ENCODE peak calls at places on chromosomes 16 and 17, in six cellular contexts. Y is IMR-90, G is mesenchymal stem cell, A is trophoblast cell, E is neuronal stem cell, N is H1. C is an unnamed sample. For H3K4me1, the result is how much of the 10 kb centered on the place peaks cover.

GRCh38 chr16:89822188-89823086 is 5.8 kb upstream of the SPIRE2 start:
- DNase-seq in Y (no peak), G (no peak), A (peak), E (no peak), N (no peak), C (no peak)

GRCh38 chr16:27046958-27047357 is 19.8 kb upstream of the C16orf82 start:
- DNase-seq in Y (no peak), G (no peak), A (no peak), E (no peak), N (no peak), C (no peak)

GRCh38 chr16:69019811-69020210 is 85.6 kb upstream of the HAS3 start:
- DNase-seq in Y (no peak), G (no peak), A (no peak), E (no peak), N (no peak), C (no peak)

GRCh38 chr17:65518256-65518655 is 43.2 kb downstream of the AXIN2 start:
- DNase-seq in Y (peak), G (no peak), A (no peak), E (no peak), N (no peak), C (no peak)

GRCh38 chr16:78183437-78183836 is 84.0 kb downstream of the WWOX start:
- DNase-seq in Y (no peak), G (no peak), A (no peak), E (no peak), N (no peak), C (no peak)

GRCh38 chr16:154223-155030 is 2.0 kb downstream of the HBZ start:
- DNase-seq in Y (peak), G (peak), A (no peak), E (peak), N (no peak), C (peak)

GRCh38 chr16:57115504-57116182 is 23.3 kb downstream of the CPNE2 start:
- DNase-seq in Y (peak), G (no peak), A (no peak), E (peak), N (no peak), C (no peak)

GRCh38 chr17:40316571-40317344 is 7.8 kb downstream of the RARA start:
- DNase-seq in Y (peak), G (peak), A (peak), E (no peak), N (no peak), C (peak)

GRCh38 chr16:27685802-27686201 is 135.9 kb downstream of the KATNIP start:
- DNase-seq in Y (peak), G (peak), A (no peak), E (no peak), N (no peak), C (no peak)

GRCh38 chr17:17943281-17943984 is 28.8 kb downstream of the TOM1L2 start:
- DNase-seq in Y (no peak), G (no peak), A (peak), E (no peak), N (no peak), C (no peak)

GRCh38 chr16:3971261-3971660 is 90.7 kb upstream of the CREBBP start:
- DNase-seq in Y (peak), G (peak), A (peak), E (no peak), N (no peak), C (no peak)

GRCh38 chr16:58475220-58475619 is 24.7 kb upstream of the NDRG4 start:
- DNase-seq in Y (no peak), G (no peak), A (no peak), E (no peak), N (no peak), C (no peak)

GRCh38 chr16:88297178-88297720 is 85.5 kb upstream of the ZNF469 start:
- DNase-seq in Y (no peak), G (no peak), A (no peak), E (no peak), N (no peak), C (no peak)

GRCh38 chr17:74862108-74862901 is 2.6 kb upstream of the GRIN2C start:
- DNase-seq in Y (peak), G (peak), A (peak), E (peak), N (no peak), C (peak)

GRCh38 chr17:19331134-19331533 is 31.4 kb downstream of the B9D1 start:
- DNase-seq in Y (peak), G (peak), A (peak), E (no peak), N (no peak), C (no peak)

GRCh38 chr16:62225675-62226074 is 189.4 kb upstream of the CDH8 start:
- DNase-seq in Y (no peak), G (peak), A (peak), E (peak), N (peak), C (peak)

GRCh38 chr17:58357312-58358297 is 5.6 kb upstream of the SUPT4H1 start:
- DNase-seq in Y (no peak), G (no peak), A (no peak), E (no peak), N (no peak), C (no peak)

GRCh38 chr17:46976626-46977270 is 2.3 kb downstream of the RPRML start:
- DNase-seq in Y (no peak), G (no peak), A (peak), E (no peak), N (no peak), C (peak)

GRCh38 chr16:88811850-88812736 is at the start of gene APRT:
- DNase-seq in Y (peak), G (peak), A (peak), E (peak), N (peak), C (peak)

GRCh38 chr17:74270333-74270732 is 3.7 kb upstream of the DNAI2 start:
- DNase-seq in Y (no peak), G (no peak), A (no peak), E (no peak), N (no peak), C (no peak)

GRCh38 chr17:41037853-41038350 is 3.2 kb upstream of the KRTAP1-3 start:
- DNase-seq in Y (no peak), G (no peak), A (no peak), E (no peak), N (no peak), C (no peak)

GRCh38 chr17:47744168-47745036 is 11.4 kb downstream of the TBX21 start:
- DNase-seq in Y (no peak), G (no peak), A (no peak), E (no peak), N (no peak), C (no peak)

GRCh38 chr16:11181889-11182279 is 74.1 kb downstream of the SOCS1 start:
- DNase-seq in Y (peak), G (no peak), A (peak), E (no peak), N (no peak), C (no peak)

GRCh38 chr17:42405963-42406495 is 17.0 kb downstream of the CAVIN1 start:
- DNase-seq in Y (peak), G (peak), A (peak), E (no peak), N (no peak), C (peak)

GRCh38 chr17:17902877-17903276 is 66.1 kb upstream of the SREBF1 start:
- DNase-seq in Y (no peak), G (peak), A (no peak), E (no peak), N (no peak), C (no peak)

GRCh38 chr17:44909681-44910144 is 5.6 kb downstream of the GFAP start:
- DNase-seq in Y (peak), G (peak), A (no peak), E (no peak), N (no peak), C (no peak)

GRCh38 chr17:43398724-43399595 is at the start of gene ARL4D:
- DNase-seq in Y (peak), G (peak), A (peak), E (peak), N (no peak), C (peak)

GRCh38 chr17:12625092-12625491 is 40.6 kb upstream of the MYOCD start:
- DNase-seq in Y (no peak), G (no peak), A (no peak), E (no peak), N (no peak), C (peak)
- H3K14ac ChIP-seq in Y (peak), G (no peak), A (peak), E (no peak), N (no peak), C (no peak)

GRCh38 chr17:68812876-68813584 is 142.2 kb downstream of the ABCA8 start:
- DNase-seq in Y (no peak), G (peak), A (no peak), E (no peak), N (no peak), C (no peak)
- H3K4me1 ChIP-seq in Y (under half), G (under half), A (under half), E (under half), N (under half), C (under half)

GRCh38 chr17:36840796-36841195 is 96.5 kb upstream of the LHX1 start:
- DNase-seq in Y (no peak), G (no peak), A (no peak), E (no peak), N (no peak), C (no peak)
- H3K14ac ChIP-seq in Y (no peak), G (no peak), A (no peak), E (no peak), N (no peak), C (no peak)

GRCh38 chr17:28370035-28370743 is at the start of gene VTN:
- DNase-seq in Y (peak), G (peak), A (peak), E (peak), N (no peak), C (peak)

GRCh38 chr17:28371245-28372202 is at the start of gene SARM1:
- DNase-seq in Y (peak), G (peak), A (no peak), E (peak), N (peak), C (peak)

GRCh38 chr17:28368915-28369683 is 1.0 kb downstream of the VTN start:
- DNase-seq in Y (no peak), G (no peak), A (no peak), E (no peak), N (no peak), C (no peak)

GRCh38 chr17:28369684-28370034 is 448 bp downstream of the VTN start:
- DNase-seq in Y (no peak), G (no peak), A (no peak), E (no peak), N (no peak), C (peak)

DNA sequence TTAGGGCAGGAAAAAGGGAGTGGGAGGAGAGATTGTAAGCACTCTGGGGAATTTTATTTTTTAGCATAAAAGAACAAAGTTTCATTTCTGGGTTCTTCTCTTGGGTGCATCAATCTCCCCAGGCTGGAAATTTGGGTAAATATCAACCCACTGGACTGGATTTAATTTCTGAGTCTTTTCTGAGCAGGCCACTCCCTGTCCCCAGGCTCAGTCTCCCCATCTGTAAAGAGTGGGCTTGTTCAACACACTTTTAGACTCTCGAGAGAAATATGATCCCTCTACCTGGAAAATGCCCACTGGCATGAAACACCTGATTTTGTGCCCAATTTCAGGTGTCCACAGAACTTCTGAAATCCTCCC is 617 bp upstream of the VTN start:
- DNase-seq in Y (no peak), G (no peak), A (no peak), E (no peak), N (no peak), C (no peak)
- H3K4me1 ChIP-seq in Y (under half), G (under half), A (under half), E (under half), N (under half), C (under half)

GRCh38 chr17:81136366-81136765 is 28.9 kb upstream of the PVALEF start:
- DNase-seq in Y (no peak), G (no peak), A (no peak), E (no peak), N (no peak), C (no peak)

GRCh38 chr17:81132770-81133723 is 32.3 kb upstream of the PVALEF start:
- DNase-seq in Y (no peak), G (no peak), A (no peak), E (no peak), N (no peak), C (no peak)

GRCh38 chr17:81135503-81136283 is 29.6 kb upstream of the PVALEF start:
- DNase-seq in Y (no peak), G (no peak), A (no peak), E (no peak), N (no peak), C (no peak)

GRCh38 chr17:81132197-81132540 is 33.1 kb upstream of the PVALEF start:
- DNase-seq in Y (no peak), G (no peak), A (no peak), E (no peak), N (no peak), C (no peak)

DNA sequence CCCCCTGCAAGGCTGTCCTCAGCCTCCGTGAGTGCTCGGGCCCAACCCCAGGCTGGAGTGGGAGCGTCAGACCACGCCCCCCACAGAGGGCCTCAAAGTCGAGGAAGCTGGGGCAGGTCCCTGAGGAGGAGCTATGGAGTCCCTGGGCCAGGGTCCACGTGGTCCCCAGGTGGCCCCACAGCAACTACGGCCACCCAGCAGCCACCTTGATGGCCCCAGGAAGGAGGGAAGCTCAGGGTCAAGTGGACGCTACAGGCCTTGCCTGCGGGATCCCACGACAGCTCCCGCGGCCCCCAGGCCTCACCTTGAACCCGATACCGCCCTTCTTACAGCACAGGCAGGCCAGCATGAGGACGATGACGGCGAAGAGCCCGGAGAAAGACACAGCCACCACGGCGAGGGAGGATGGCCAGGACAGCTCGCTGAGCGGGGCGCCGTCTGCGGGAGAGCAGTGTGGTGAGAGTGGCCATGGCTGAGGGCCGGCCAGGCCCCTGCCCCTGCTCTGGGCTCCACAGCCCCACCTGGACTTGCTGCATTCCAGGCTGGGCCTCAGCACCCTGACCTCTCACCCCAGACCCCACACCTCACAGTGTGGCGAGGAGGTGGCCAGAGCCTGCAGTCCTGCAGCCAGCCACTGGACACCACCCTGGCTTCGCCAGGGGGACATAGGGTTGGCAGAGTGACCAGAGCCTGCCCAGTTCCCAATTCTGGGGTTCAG is 31.1 kb upstream of the PVALEF start:
- DNase-seq in Y (no peak), G (no peak), A (no peak), E (no peak), N (no peak), C (no peak)
- H3K14ac ChIP-seq in Y (no peak), G (no peak), A (no peak), E (peak), N (no peak), C (no peak)

DNA sequence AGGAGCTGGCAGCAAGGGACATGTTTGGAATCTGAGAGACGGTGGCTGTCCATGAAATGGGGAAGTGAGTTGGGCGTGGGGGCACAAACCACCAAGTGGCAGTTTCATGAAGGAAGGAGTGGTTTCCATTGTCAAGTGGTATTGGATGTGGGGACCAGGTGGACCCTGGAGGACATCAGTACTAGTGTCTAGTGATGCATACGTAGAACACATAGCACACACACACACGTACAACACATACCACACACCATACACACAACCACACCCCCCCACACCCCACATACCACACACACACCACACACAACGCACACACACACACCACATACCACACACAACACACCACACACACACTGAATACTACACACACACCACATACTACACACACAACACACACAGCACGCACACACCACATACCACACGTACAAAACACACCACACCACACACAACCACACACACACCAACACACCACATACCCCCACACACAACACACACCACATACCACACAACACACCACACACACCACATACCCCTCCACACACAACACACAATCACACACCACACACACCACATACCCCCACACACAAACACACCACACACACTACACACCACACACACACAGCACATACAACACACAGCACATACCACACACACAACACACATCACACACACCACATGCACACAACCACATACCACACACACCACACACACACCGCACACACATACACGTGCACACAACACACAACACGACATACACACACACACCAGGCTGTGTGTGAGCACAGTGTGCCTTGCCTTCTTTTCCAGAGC is 41.1 kb upstream of the GSE1 start:
- DNase-seq in Y (no peak), G (no peak), A (no peak), E (no peak), N (no peak), C (no peak)
- H3K4me1 ChIP-seq in Y (under half), G (half or more), A (under half), E (half or more), N (half or more), C (under half)

GRCh38 chr16:86198201-86199118 is 299.5 kb downstream of the IRF8 start:
- DNase-seq in Y (no peak), G (peak), A (no peak), E (no peak), N (no peak), C (no peak)

GRCh38 chr16:86199182-86199581 is 300.2 kb downstream of the IRF8 start:
- DNase-seq in Y (peak), G (peak), A (no peak), E (no peak), N (no peak), C (no peak)

GRCh38 chr16:86201746-86202145 is 302.8 kb downstream of the IRF8 start:
- DNase-seq in Y (no peak), G (no peak), A (no peak), E (no peak), N (no peak), C (no peak)

GRCh38 chr16:86200722-86201121 is 301.8 kb downstream of the IRF8 start:
- DNase-seq in Y (peak), G (peak), A (no peak), E (no peak), N (no peak), C (peak)

GRCh38 chr16:86199871-86200700 is 301.1 kb downstream of the IRF8 start:
- DNase-seq in Y (peak), G (peak), A (no peak), E (no peak), N (no peak), C (no peak)
- H3K14ac ChIP-seq in Y (peak), G (no peak), A (no peak), E (no peak), N (no peak), C (no peak)

GRCh38 chr17:78745407-78746088 is 36.5 kb downstream of the CYTH1 start:
- DNase-seq in Y (peak), G (peak), A (peak), E (peak), N (no peak), C (no peak)
- H3K4me1 ChIP-seq in Y (under half), G (under half), A (under half), E (under half), N (under half), C (under half)

DNA sequence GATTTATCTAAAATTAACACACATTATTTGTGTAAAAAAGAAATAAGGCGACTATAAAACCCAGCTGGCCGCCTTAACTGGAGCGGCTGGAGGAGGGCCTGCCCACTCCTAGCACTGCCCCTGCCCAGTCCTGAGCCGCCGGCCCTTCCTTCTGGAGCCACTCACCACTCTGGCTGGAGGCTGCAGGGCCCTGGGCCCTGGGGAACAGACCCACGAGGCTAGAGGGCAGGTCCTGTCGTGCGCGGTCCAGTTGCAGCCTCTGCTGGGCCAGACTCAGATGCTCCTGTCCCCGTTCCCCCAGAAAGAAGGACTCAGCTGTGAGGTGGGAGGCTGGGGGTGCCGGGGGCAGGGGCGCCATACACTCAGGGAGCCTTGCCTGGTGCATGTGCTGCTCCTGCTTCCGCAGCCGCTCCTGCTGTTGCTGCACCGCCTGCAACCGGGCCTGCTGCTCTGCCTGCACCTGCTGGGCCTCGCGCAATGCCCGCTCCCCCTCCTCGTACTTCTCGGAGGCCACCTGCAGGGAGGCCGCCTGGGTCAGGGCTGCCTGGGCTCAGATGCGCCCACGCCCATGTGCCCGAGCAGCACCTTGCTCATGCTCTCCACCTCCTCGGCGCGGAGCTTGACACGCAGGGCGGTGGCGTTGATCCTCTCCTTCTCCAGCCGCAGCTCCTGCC is 9.0 kb upstream of the MRPL38 start:
- DNase-seq in Y (no peak), G (no peak), A (no peak), E (no peak), N (no peak), C (no peak)
- H3K14ac ChIP-seq in Y (no peak), G (no peak), A (no peak), E (peak), N (no peak), C (no peak)

C was measured in H9.